ENCODE peak calls at places on chromosomes 2 and 18, in seven cellular contexts. U is nephron progenitor cell; L is neural crest cell; B is cardiac muscle cell; J is BE2C; N is natural killer cell; F is CD4-positive, alpha-beta T cell. W is an unnamed sample.
A peak's percentile ranks its signal among the peaks of the same experiment; 100 is the strongest.

GRCh38 chr18:59783138-59783537 is 85.9 kb upstream of the CCBE1 start:
- DNase-seq in U (peak; percentile 16), L (peak; percentile 3), B (peak; percentile 59), J (peak; percentile 42), N (no peak), F (no peak), W (no peak)

GRCh38 chr2:194557993-194558392 is 1099.0 kb upstream of the SLC39A10 start:
- DNase-seq in U (no peak), L (no peak), B (no peak), J (no peak), N (no peak), F (no peak), W (no peak)

GRCh38 chr2:8540552-8541055 is 141.3 kb upstream of the ID2 start:
- DNase-seq in U (no peak), L (no peak), B (no peak), J (no peak), N (no peak), F (no peak), W (no peak)

GRCh38 chr2:200599206-200599605 is 13.4 kb downstream of the AOX1 start:
- DNase-seq in U (no peak), L (no peak), B (no peak), J (no peak), N (no peak), F (no peak), W (no peak)

GRCh38 chr18:2971741-2972552 is 41.0 kb downstream of the LPIN2 start:
- DNase-seq in U (no peak), L (no peak), B (no peak), J (no peak), N (peak; percentile 76), F (peak; percentile 47), W (no peak)

GRCh38 chr2:241519669-241520068 is 11.3 kb upstream of the STK25 start:
- DNase-seq in U (no peak), L (no peak), B (no peak), J (no peak), N (no peak), F (no peak), W (no peak)

GRCh38 chr2:186274936-186275575 is 211.0 kb upstream of the ZC3H15 start:
- DNase-seq in U (no peak), L (no peak), B (no peak), J (no peak), N (no peak), F (no peak), W (no peak)

GRCh38 chr2:226475650-226476049 is 324.0 kb downstream of the IRS1 start:
- DNase-seq in U (no peak), L (no peak), B (no peak), J (no peak), N (no peak), F (no peak), W (no peak)

GRCh38 chr2:68193774-68194372 is 36.2 kb downstream of the PNO1 start:
- DNase-seq in U (no peak), L (no peak), B (no peak), J (no peak), N (no peak), F (no peak), W (no peak)

GRCh38 chr2:163812926-163813520 is 77.2 kb upstream of the FIGN start:
- DNase-seq in U (no peak), L (no peak), B (no peak), J (no peak), N (no peak), F (no peak), W (no peak)

GRCh38 chr2:163808406-163808805 is 72.6 kb upstream of the FIGN start:
- DNase-seq in U (no peak), L (no peak), B (no peak), J (no peak), N (no peak), F (no peak), W (no peak)
- TF ChIP-seq CTCF in U (no peak), L (no peak), B (no peak), J (no peak), N (no peak), F (no peak), W (no peak)

GRCh38 chr2:25309402-25309801 is 32.3 kb downstream of the DNMT3A start:
- DNase-seq in U (peak; percentile 62), L (peak; percentile 64), B (peak; percentile 63), J (peak; percentile 80), N (peak; percentile 59), F (peak; percentile 58), W (peak; percentile 25)
- TF ChIP-seq CTCF in U (peak; percentile 38), L (peak; percentile 63), B (peak; percentile 45), J (peak; percentile 74), N (peak; percentile 47), F (peak; percentile 66), W (peak; percentile 51)

GRCh38 chr2:104861295-104862060 is 7.6 kb downstream of the POU3F3 start:
- DNase-seq in U (no peak), L (no peak), B (no peak), J (no peak), N (no peak), F (no peak), W (no peak)
- TF ChIP-seq CTCF in U (no peak), L (no peak), B (no peak), J (no peak), N (no peak), F (no peak), W (no peak)

DNA sequence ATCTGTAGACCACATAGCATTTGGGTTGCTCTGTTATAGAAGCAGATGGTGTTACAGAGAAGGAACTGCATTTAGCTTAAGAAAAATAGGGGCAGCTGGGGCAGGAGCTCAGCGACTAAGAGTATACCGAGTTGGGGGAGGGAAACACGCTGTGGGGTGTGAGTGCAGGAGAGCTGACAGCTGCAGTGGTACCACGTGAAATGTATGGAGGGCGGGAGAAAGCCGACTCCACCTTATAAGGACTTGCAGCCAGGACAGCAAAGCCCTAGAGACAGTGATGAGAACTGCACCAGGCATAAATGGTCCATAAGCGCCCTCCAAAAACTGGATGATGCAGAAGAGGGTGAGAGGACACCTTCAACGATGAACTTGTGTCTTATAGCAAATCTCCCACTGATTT is 237.6 kb downstream of the PRKCE start:
- DNase-seq in U (no peak), L (no peak), B (peak; percentile 88), J (peak; percentile 83), N (no peak), F (peak; percentile 5), W (no peak)
- TF ChIP-seq CTCF in U (no peak), L (peak; percentile 33), B (no peak), J (peak; percentile 53), N (no peak), F (no peak), W (no peak)

DNA sequence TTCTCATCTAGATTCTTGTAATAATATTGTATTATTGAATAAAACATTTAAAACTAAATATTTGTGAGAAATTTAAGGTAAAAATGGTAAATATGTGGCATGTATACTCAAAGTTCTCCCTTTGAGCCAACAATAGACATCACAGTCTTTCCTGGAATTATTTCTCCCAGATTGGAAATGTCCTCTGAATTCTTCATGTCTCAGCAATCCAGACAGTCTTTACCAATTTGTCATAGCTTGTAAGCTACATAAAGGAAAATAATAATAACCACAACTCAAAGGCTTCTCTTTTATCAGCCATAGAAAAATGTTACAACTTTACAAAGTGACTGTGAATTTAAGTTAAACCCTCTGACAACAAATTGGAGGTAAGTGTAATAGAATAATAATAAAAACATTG is 784.9 kb downstream of the EPHA4 start:
- DNase-seq in U (no peak), L (no peak), B (no peak), J (no peak), N (no peak), F (no peak), W (no peak)
- TF ChIP-seq CTCF in U (no peak), L (no peak), B (no peak), J (no peak), N (no peak), F (no peak), W (no peak)

DNA sequence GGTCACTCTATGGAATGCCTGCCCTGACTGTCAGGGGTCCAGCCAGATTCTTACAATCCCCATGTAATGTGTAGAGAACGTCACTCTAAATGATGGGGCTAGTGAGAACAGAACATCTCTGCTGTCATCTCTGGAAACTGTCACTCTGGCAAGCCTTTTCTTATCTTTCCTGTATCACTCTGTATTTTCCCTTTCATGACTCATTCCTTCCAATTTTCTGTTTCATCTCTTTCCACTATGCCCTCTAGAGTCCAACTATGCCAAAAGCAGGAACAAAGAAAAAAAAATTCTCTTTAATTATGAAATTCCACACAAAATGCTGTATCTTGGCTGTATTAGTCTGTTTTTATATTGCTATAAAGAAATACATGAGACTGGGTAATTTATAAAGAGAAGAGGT is 608.8 kb downstream of the ADCYAP1 start:
- DNase-seq in U (no peak), L (no peak), B (no peak), J (no peak), N (no peak), F (no peak), W (no peak)
- TF ChIP-seq CTCF in U (no peak), L (no peak), B (peak; percentile 18), J (peak; percentile 38), N (no peak), F (no peak), W (no peak)